ENCODE peak calls at places on chromosomes 4 and X, in six cellular contexts. One of them, this sample, is unnamed.

GRCh38 chr4:22897520-22898108 is 204.9 kb downstream of the GBA3 start:
- DNase-seq in uterus: no peak
- DNase-seq in AG04450: no peak
- DNase-seq in RWPE1: peak
- DNase-seq in tibial artery: no peak
- DNase-seq in mammary epithelial cell: peak
- DNase-seq in this sample: no peak

GRCh38 chr4:24988776-24989175 is 42.0 kb downstream of the LGI2 start:
- DNase-seq in RWPE1: peak
- DNase-seq in tibial artery: no peak
- DNase-seq in uterus: no peak
- DNase-seq in mammary epithelial cell: peak
- DNase-seq in AG04450: no peak
- DNase-seq in this sample: no peak

GRCh38 chr4:184028571-184028996 is 123.5 kb downstream of the STOX2 start:
- DNase-seq in AG04450: no peak
- DNase-seq in mammary epithelial cell: no peak
- DNase-seq in tibial artery: no peak
- DNase-seq in uterus: no peak
- DNase-seq in RWPE1: no peak
- DNase-seq in this sample: no peak

GRCh38 chr4:127586922-127587571 is 45.7 kb upstream of the INTU start:
- DNase-seq in RWPE1: peak
- DNase-seq in uterus: no peak
- DNase-seq in AG04450: no peak
- DNase-seq in tibial artery: no peak
- DNase-seq in mammary epithelial cell: peak
- DNase-seq in this sample: no peak

GRCh38 chrX:50770702-50771101 is 43.3 kb downstream of the SHROOM4 start:
- DNase-seq in tibial artery: no peak
- DNase-seq in uterus: no peak
- DNase-seq in AG04450: no peak
- DNase-seq in mammary epithelial cell: peak
- DNase-seq in RWPE1: no peak
- DNase-seq in this sample: no peak

GRCh38 chrX:100819534-100819836 is 706 bp upstream of the CSTF2 start:
- DNase-seq in mammary epithelial cell: no peak
- DNase-seq in tibial artery: no peak
- DNase-seq in RWPE1: no peak
- DNase-seq in AG04450: no peak
- DNase-seq in uterus: peak
- DNase-seq in this sample: no peak

GRCh38 chr4:107913283-107913899 is 18.0 kb upstream of the CYP2U1 start:
- DNase-seq in uterus: peak
- DNase-seq in RWPE1: peak
- DNase-seq in mammary epithelial cell: peak
- DNase-seq in tibial artery: no peak
- DNase-seq in AG04450: peak
- DNase-seq in this sample: no peak

GRCh38 chr4:99090511-99090910 is 1.9 kb upstream of the ADH5 start:
- DNase-seq in AG04450: no peak
- DNase-seq in uterus: no peak
- DNase-seq in RWPE1: no peak
- DNase-seq in tibial artery: no peak
- DNase-seq in mammary epithelial cell: no peak
- DNase-seq in this sample: no peak

GRCh38 chr4:145012841-145013240 is 85.2 kb downstream of the ANAPC10 start:
- DNase-seq in AG04450: no peak
- DNase-seq in RWPE1: no peak
- DNase-seq in tibial artery: no peak
- DNase-seq in uterus: no peak
- DNase-seq in mammary epithelial cell: peak
- DNase-seq in this sample: no peak

GRCh38 chrX:140817943-140818342 is 108.4 kb downstream of the LINC00632 start:
- DNase-seq in tibial artery: no peak
- DNase-seq in uterus: no peak
- DNase-seq in mammary epithelial cell: no peak
- DNase-seq in RWPE1: no peak
- DNase-seq in AG04450: no peak
- DNase-seq in this sample: no peak

GRCh38 chr4:48944252-48944651 is 37.7 kb upstream of the OCIAD2 start:
- DNase-seq in mammary epithelial cell: peak
- DNase-seq in AG04450: no peak
- DNase-seq in RWPE1: peak
- DNase-seq in uterus: no peak
- DNase-seq in tibial artery: no peak
- DNase-seq in this sample: no peak

GRCh38 chr4:23022032-23022431 is 329.3 kb downstream of the GBA3 start:
- DNase-seq in mammary epithelial cell: peak
- DNase-seq in AG04450: no peak
- DNase-seq in RWPE1: peak
- DNase-seq in uterus: no peak
- DNase-seq in tibial artery: no peak
- DNase-seq in this sample: no peak

GRCh38 chr4:79657379-79657778 is 249.4 kb upstream of the GK2 start:
- DNase-seq in RWPE1: no peak
- DNase-seq in tibial artery: no peak
- DNase-seq in uterus: no peak
- DNase-seq in mammary epithelial cell: no peak
- DNase-seq in AG04450: no peak
- DNase-seq in this sample: no peak

GRCh38 chr4:108172231-108172779 is 3.6 kb upstream of the LEF1 start:
- DNase-seq in mammary epithelial cell: no peak
- DNase-seq in AG04450: no peak
- DNase-seq in uterus: no peak
- DNase-seq in RWPE1: no peak
- DNase-seq in tibial artery: no peak
- DNase-seq in this sample: no peak

GRCh38 chrX:133658244-133658911 is 243.1 kb upstream of the GPC4 start:
- DNase-seq in uterus: no peak
- DNase-seq in RWPE1: no peak
- DNase-seq in mammary epithelial cell: no peak
- DNase-seq in tibial artery: no peak
- DNase-seq in AG04450: no peak
- DNase-seq in this sample: no peak

GRCh38 chr4:139853309-139853708 is 187.7 kb downstream of the MGST2 start:
- DNase-seq in AG04450: no peak
- DNase-seq in mammary epithelial cell: no peak
- DNase-seq in tibial artery: no peak
- DNase-seq in RWPE1: no peak
- DNase-seq in uterus: no peak
- DNase-seq in this sample: no peak

GRCh38 chr4:80226091-80226490 is 28.8 kb downstream of the PRDM8 start:
- DNase-seq in tibial artery: no peak
- DNase-seq in uterus: no peak
- DNase-seq in AG04450: no peak
- DNase-seq in mammary epithelial cell: no peak
- DNase-seq in RWPE1: no peak
- DNase-seq in this sample: no peak

GRCh38 chr4:40622913-40623312 is 6.8 kb downstream of the RBM47 start:
- DNase-seq in AG04450: no peak
- DNase-seq in mammary epithelial cell: peak
- DNase-seq in tibial artery: no peak
- DNase-seq in uterus: no peak
- DNase-seq in RWPE1: no peak
- DNase-seq in this sample: no peak

GRCh38 chr4:26717332-26717731 is 133.4 kb downstream of the TBC1D19 start:
- DNase-seq in uterus: no peak
- DNase-seq in RWPE1: peak
- DNase-seq in tibial artery: no peak
- DNase-seq in mammary epithelial cell: peak
- DNase-seq in AG04450: peak
- DNase-seq in this sample: no peak

GRCh38 chrX:124098089-124098488 is 136.6 kb downstream of the STAG2 start:
- DNase-seq in AG04450: peak
- DNase-seq in RWPE1: peak
- DNase-seq in uterus: no peak
- DNase-seq in mammary epithelial cell: peak
- DNase-seq in tibial artery: no peak
- DNase-seq in this sample: no peak

GRCh38 chr4:83535945-83536648 is at the start of gene GPAT3:
- DNase-seq in uterus: peak
- DNase-seq in RWPE1: peak
- DNase-seq in tibial artery: peak
- DNase-seq in mammary epithelial cell: peak
- DNase-seq in AG04450: no peak
- DNase-seq in this sample: peak

GRCh38 chr4:625631-626031 is 258 bp downstream of the PDE6B start:
- DNase-seq in AG04450: no peak
- DNase-seq in uterus: no peak
- DNase-seq in mammary epithelial cell: no peak
- DNase-seq in RWPE1: no peak
- DNase-seq in tibial artery: peak
- DNase-seq in this sample: no peak

GRCh38 chrX:41036668-41037326 is 48.4 kb upstream of the USP9X start:
- DNase-seq in tibial artery: no peak
- DNase-seq in AG04450: no peak
- DNase-seq in uterus: no peak
- DNase-seq in RWPE1: no peak
- DNase-seq in mammary epithelial cell: no peak
- DNase-seq in this sample: no peak

GRCh38 chr4:10084651-10085320 is 31.8 kb downstream of the WDR1 start:
- DNase-seq in tibial artery: peak
- DNase-seq in RWPE1: no peak
- DNase-seq in AG04450: no peak
- DNase-seq in mammary epithelial cell: no peak
- DNase-seq in uterus: peak
- DNase-seq in this sample: no peak

GRCh38 chr4:73021634-73022033 is 47.9 kb downstream of the COX18 start:
- DNase-seq in RWPE1: peak
- DNase-seq in mammary epithelial cell: peak
- DNase-seq in AG04450: no peak
- DNase-seq in uterus: no peak
- DNase-seq in tibial artery: no peak
- DNase-seq in this sample: no peak

GRCh38 chr4:6319530-6320150 is 50.0 kb downstream of the WFS1 start:
- DNase-seq in tibial artery: no peak
- DNase-seq in mammary epithelial cell: no peak
- DNase-seq in uterus: no peak
- DNase-seq in AG04450: no peak
- DNase-seq in RWPE1: no peak
- DNase-seq in this sample: peak

GRCh38 chr4:38672247-38673071 is 8.5 kb downstream of the KLF3 start:
- DNase-seq in RWPE1: no peak
- DNase-seq in mammary epithelial cell: no peak
- DNase-seq in tibial artery: no peak
- DNase-seq in AG04450: no peak
- DNase-seq in uterus: no peak
- DNase-seq in this sample: no peak

GRCh38 chr4:115678425-115678941 is 565.1 kb upstream of the NDST4 start:
- DNase-seq in tibial artery: no peak
- DNase-seq in AG04450: no peak
- DNase-seq in uterus: no peak
- DNase-seq in RWPE1: no peak
- DNase-seq in mammary epithelial cell: no peak
- DNase-seq in this sample: no peak

GRCh38 chr4:77994194-77994721 is 62.9 kb upstream of the FRAS1 start:
- DNase-seq in tibial artery: no peak
- DNase-seq in RWPE1: peak
- DNase-seq in AG04450: peak
- DNase-seq in uterus: no peak
- DNase-seq in mammary epithelial cell: peak
- DNase-seq in this sample: no peak

GRCh38 chr4:77990456-77990855 is 66.7 kb upstream of the FRAS1 start:
- DNase-seq in mammary epithelial cell: no peak
- DNase-seq in tibial artery: no peak
- DNase-seq in AG04450: no peak
- DNase-seq in uterus: no peak
- DNase-seq in RWPE1: no peak
- DNase-seq in this sample: no peak

GRCh38 chr4:77990904-77991358 is 66.2 kb upstream of the FRAS1 start:
- DNase-seq in tibial artery: no peak
- DNase-seq in AG04450: no peak
- DNase-seq in uterus: no peak
- DNase-seq in RWPE1: no peak
- DNase-seq in mammary epithelial cell: no peak
- DNase-seq in this sample: no peak

DNA sequence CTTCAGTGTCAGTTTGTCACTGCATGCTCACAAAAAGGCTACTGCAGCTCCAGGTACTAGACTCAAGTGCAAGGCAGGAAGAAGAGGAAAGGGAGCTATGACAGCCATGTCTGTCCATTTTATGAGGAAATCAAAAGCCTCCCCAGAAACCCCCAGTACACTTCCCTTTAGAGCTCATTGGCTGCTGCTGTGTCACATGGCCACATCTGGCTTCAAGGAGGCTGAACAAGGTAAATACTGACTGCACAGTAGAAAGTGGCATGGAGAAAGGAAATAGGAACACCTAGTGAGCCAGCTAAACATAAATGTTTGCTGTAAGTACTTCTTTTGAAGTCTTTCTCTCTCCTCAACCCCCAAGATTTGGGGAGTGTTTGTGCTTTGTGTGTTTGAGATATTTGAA is 67.1 kb upstream of the FRAS1 start:
- DNase-seq in AG04450: no peak
- DNase-seq in mammary epithelial cell: no peak
- DNase-seq in uterus: no peak
- DNase-seq in tibial artery: no peak
- DNase-seq in RWPE1: no peak
- DNase-seq in this sample: no peak
- H3K27ac ChIP-seq in AG04450: no peak
- H3K27ac ChIP-seq in mammary epithelial cell: no peak
- H3K27ac ChIP-seq in uterus: no peak
- H3K27ac ChIP-seq in tibial artery: no peak
- H3K27ac ChIP-seq in RWPE1: no peak
- H3K27ac ChIP-seq in this sample: no peak

GRCh38 chr4:88792268-88792781 is 94.7 kb upstream of the NAP1L5 start:
- DNase-seq in AG04450: peak
- DNase-seq in tibial artery: no peak
- DNase-seq in RWPE1: peak
- DNase-seq in uterus: no peak
- DNase-seq in mammary epithelial cell: peak
- DNase-seq in this sample: no peak
- H3K27ac ChIP-seq in AG04450: no peak
- H3K27ac ChIP-seq in tibial artery: no peak
- H3K27ac ChIP-seq in RWPE1: no peak
- H3K27ac ChIP-seq in uterus: no peak
- H3K27ac ChIP-seq in mammary epithelial cell: peak
- H3K27ac ChIP-seq in this sample: peak

GRCh38 chr4:187603093-187603395 is 392.5 kb upstream of the ZFP42 start:
- DNase-seq in mammary epithelial cell: no peak
- DNase-seq in AG04450: peak
- DNase-seq in uterus: no peak
- DNase-seq in RWPE1: no peak
- DNase-seq in tibial artery: no peak
- DNase-seq in this sample: no peak
- H3K27ac ChIP-seq in mammary epithelial cell: no peak
- H3K27ac ChIP-seq in AG04450: no peak
- H3K27ac ChIP-seq in uterus: no peak
- H3K27ac ChIP-seq in RWPE1: no peak
- H3K27ac ChIP-seq in tibial artery: no peak
- H3K27ac ChIP-seq in this sample: no peak

DNA sequence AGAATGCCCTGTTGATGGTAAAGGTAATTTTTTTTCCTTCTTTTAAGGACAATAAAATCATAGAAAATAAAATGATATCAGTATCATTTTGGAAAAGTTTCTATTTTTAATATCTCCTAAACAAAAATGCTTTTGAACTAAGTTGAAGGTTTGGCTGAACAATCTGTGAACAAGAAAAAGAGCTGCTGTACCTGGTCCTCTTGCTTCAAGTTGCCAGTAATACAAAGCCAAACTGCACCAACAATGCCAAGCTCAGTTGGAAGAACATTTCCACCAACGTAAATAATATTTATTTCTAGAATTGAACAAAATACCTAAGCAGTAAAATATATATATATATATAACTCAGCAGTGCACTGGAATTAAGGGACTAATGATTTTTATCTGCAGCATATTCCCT is 132.8 kb downstream of the CAMK2D start:
- DNase-seq in uterus: no peak
- DNase-seq in tibial artery: no peak
- DNase-seq in AG04450: no peak
- DNase-seq in mammary epithelial cell: no peak
- DNase-seq in RWPE1: no peak
- DNase-seq in this sample: no peak
- H3K27ac ChIP-seq in uterus: no peak
- H3K27ac ChIP-seq in tibial artery: no peak
- H3K27ac ChIP-seq in AG04450: no peak
- H3K27ac ChIP-seq in mammary epithelial cell: no peak
- H3K27ac ChIP-seq in RWPE1: no peak
- H3K27ac ChIP-seq in this sample: no peak